ENCODE peak calls at places on chromosomes 11 and 22, in six cellular contexts. I is AG09319, V is choroid plexus epithelial cell, C is heart left ventricle, A is K562, P is nephron progenitor cell. L is an unnamed sample.

GRCh38 chr11:9738126-9738525 is 74.2 kb downstream of the SWAP70 start:
- DNase-seq in A (no peak), I (no peak), C (no peak), P (no peak), V (peak; percentile 42), L (no peak)

GRCh38 chr11:62841361-62842170 is 2.2 kb upstream of the WDR74 start:
- DNase-seq in V (peak; percentile 100), A (peak; percentile 83), C (peak; percentile 75), P (peak; percentile 81), I (peak; percentile 99), L (peak; percentile 81)

GRCh38 chr11:66020618-66021357 is 5.5 kb downstream of the CATSPER1 start:
- DNase-seq in A (peak; percentile 60), V (peak; percentile 47), C (peak; percentile 75), I (no peak), P (no peak), L (no peak)

GRCh38 chr11:116193321-116194114 is 579.3 kb downstream of the BUD13 start:
- DNase-seq in C (no peak), I (peak; percentile 10), V (peak; percentile 50), A (no peak), P (peak; percentile 65), L (peak; percentile 45)

GRCh38 chr11:128913806-128914205 is 22.6 kb downstream of the KCNJ5 start:
- DNase-seq in A (no peak), I (no peak), C (no peak), V (no peak), P (no peak), L (no peak)

GRCh38 chr11:26743622-26744021 is 21.8 kb upstream of the SLC5A12 start:
- DNase-seq in C (no peak), A (no peak), P (no peak), V (no peak), I (no peak), L (no peak)

GRCh38 chr11:32527776-32528175 is 55.9 kb upstream of the EIF3M start:
- DNase-seq in I (no peak), A (no peak), P (no peak), C (no peak), V (no peak), L (no peak)

GRCh38 chr11:63837027-63837688 is 1.8 kb upstream of the MARK2 start:
- DNase-seq in P (peak; percentile 75), I (peak; percentile 44), C (no peak), V (peak; percentile 83), A (peak; percentile 71), L (peak; percentile 74)

GRCh38 chr11:77207019-77207485 is 79.0 kb downstream of the MYO7A start:
- DNase-seq in V (no peak), A (no peak), C (no peak), P (no peak), I (no peak), L (peak; percentile 2)

GRCh38 chr11:10455637-10456487 is 798 bp downstream of the AMPD3 start:
- DNase-seq in I (no peak), A (peak; percentile 64), V (peak; percentile 80), C (peak; percentile 71), P (peak; percentile 30), L (peak; percentile 40)

GRCh38 chr11:10398525-10398924 is 56.5 kb upstream of the AMPD3 start:
- DNase-seq in A (no peak), P (no peak), V (no peak), C (no peak), I (no peak), L (no peak)

GRCh38 chr11:393219-394033 is 583 bp upstream of the PKP3 start:
- DNase-seq in V (peak; percentile 70), P (no peak), A (peak; percentile 86), C (no peak), I (peak; percentile 37), L (no peak)

GRCh38 chr11:11069741-11070550 is 212.1 kb upstream of the ZBED5 start:
- DNase-seq in I (peak; percentile 3), V (no peak), P (peak; percentile 35), A (no peak), C (no peak), L (no peak)

GRCh38 chr22:31846161-31847115 is 92.6 kb downstream of the DEPDC5 start:
- DNase-seq in V (peak; percentile 83), I (no peak), C (no peak), P (no peak), A (peak; percentile 28), L (no peak)

GRCh38 chr22:19565921-19566598 is 41.9 kb upstream of the CLDN5 start:
- DNase-seq in A (peak; percentile 24), V (no peak), I (no peak), C (no peak), P (no peak), L (no peak)

GRCh38 chr22:42101186-42101585 is 10.6 kb upstream of the NDUFA6 start:
- DNase-seq in V (peak; percentile 17), I (no peak), C (no peak), A (no peak), P (no peak), L (no peak)

GRCh38 chr11:130602700-130603584 is 154.5 kb downstream of the ADAMTS15 start:
- DNase-seq in V (no peak), P (no peak), I (no peak), C (no peak), A (no peak), L (no peak)

GRCh38 chr22:35684732-35685131 is 32.9 kb upstream of the APOL5 start:
- DNase-seq in A (no peak), P (no peak), I (no peak), C (no peak), V (no peak), L (no peak)

GRCh38 chr11:72623052-72623451 is 51.2 kb downstream of the PDE2A start:
- DNase-seq in P (no peak), V (no peak), A (no peak), I (no peak), C (no peak), L (no peak)

GRCh38 chr22:47596176-47596690 is 833.8 kb downstream of the TBC1D22A start:
- DNase-seq in I (no peak), C (no peak), P (no peak), A (no peak), V (no peak), L (no peak)

GRCh38 chr11:63871962-63872832 is 33.3 kb downstream of the MARK2 start:
- DNase-seq in A (peak; percentile 85), C (peak; percentile 76), P (peak; percentile 67), V (peak; percentile 86), I (peak; percentile 70), L (peak; percentile 44)

GRCh38 chr11:8192896-8193209 is 24.0 kb upstream of the RIC3 start:
- DNase-seq in P (no peak), C (no peak), A (no peak), I (no peak), V (no peak), L (no peak)

GRCh38 chr11:95289378-95289777 is 58.4 kb upstream of the SESN3 start:
- DNase-seq in I (no peak), A (no peak), V (no peak), P (no peak), C (no peak), L (no peak)

GRCh38 chr22:20234760-20235452 is 33.2 kb downstream of the RTN4R start:
- DNase-seq in P (peak; percentile 58), A (no peak), I (no peak), V (no peak), C (no peak), L (no peak)

GRCh38 chr22:45318558-45319318 is 9.0 kb downstream of the FAM118A start:
- DNase-seq in C (peak; percentile 23), P (no peak), I (no peak), V (peak; percentile 72), A (no peak), L (no peak)

GRCh38 chr11:62004473-62004872 is 37.0 kb upstream of the FTH1 start:
- DNase-seq in I (peak; percentile 55), P (no peak), A (no peak), C (no peak), V (peak; percentile 93), L (no peak)

GRCh38 chr11:6647282-6647679 is 8.3 kb downstream of the DCHS1 start:
- DNase-seq in A (no peak), I (no peak), P (no peak), V (peak; percentile 45), C (peak; percentile 62), L (no peak)

GRCh38 chr22:37925767-37926166 is 19.7 kb downstream of the MICALL1 start:
- DNase-seq in V (no peak), P (no peak), A (no peak), I (no peak), C (no peak), L (no peak)

GRCh38 chr11:2741377-2742131 is 41.8 kb upstream of the KCNQ1OT1 start:
- DNase-seq in C (peak; percentile 53), P (peak; percentile 4), A (peak; percentile 39), I (peak; percentile 20), V (peak; percentile 94), L (no peak)

GRCh38 chr11:119592642-119593041 is 136.4 kb downstream of the NECTIN1 start:
- DNase-seq in I (no peak), V (no peak), P (no peak), A (no peak), C (no peak), L (no peak)

GRCh38 chr22:46499798-46500174 is 37.6 kb downstream of the CELSR1 start:
- DNase-seq in I (no peak), A (no peak), C (no peak), P (peak; percentile 41), V (no peak), L (no peak)

GRCh38 chr11:8906629-8907028 is 4.4 kb upstream of the AKIP1 start:
- DNase-seq in A (no peak), V (peak; percentile 72), P (no peak), C (no peak), I (no peak), L (no peak)

GRCh38 chr11:64974124-64974523 is 2.2 kb upstream of the MAJIN start:
- DNase-seq in P (no peak), I (no peak), C (no peak), V (no peak), A (no peak), L (no peak)

GRCh38 chr22:33871935-33872334 is 48.3 kb downstream of the LARGE1 start:
- DNase-seq in C (no peak), I (no peak), P (no peak), A (no peak), V (no peak), L (no peak)
- TF ChIP-seq CTCF in C (no peak), I (no peak), P (no peak), A (no peak), V (no peak), L (no peak)

GRCh38 chr11:121711900-121712424 is 259.2 kb upstream of the SORL1-AS1 start:
- DNase-seq in P (no peak), C (no peak), V (no peak), A (no peak), I (no peak), L (no peak)
- TF ChIP-seq CTCF in P (no peak), C (no peak), V (no peak), A (no peak), I (no peak), L (no peak)

DNA sequence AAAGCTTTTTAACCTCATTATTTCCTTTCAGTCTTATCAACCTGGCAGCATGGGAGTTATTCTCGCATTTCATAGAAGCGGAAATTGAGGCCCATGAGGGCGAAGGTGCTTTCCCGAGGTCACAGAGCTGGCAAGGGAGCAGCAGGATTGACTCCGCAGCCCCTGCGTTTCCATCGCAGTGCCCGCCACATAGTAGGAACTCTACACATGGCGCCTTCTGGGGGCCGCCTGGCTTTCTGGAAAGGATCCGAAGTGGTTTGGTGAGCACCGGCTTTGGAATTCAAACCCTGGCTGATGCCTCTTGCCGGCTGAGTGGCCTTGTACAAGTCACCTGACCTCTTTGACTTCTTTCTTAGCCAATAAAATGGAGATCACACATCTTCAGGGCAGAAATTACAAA is 93.4 kb downstream of the CEP164 start:
- DNase-seq in C (no peak), I (no peak), A (no peak), P (no peak), V (no peak), L (no peak)
- TF ChIP-seq CTCF in C (no peak), I (no peak), A (no peak), P (no peak), V (no peak), L (no peak)

GRCh38 chr11:131694526-131695424 is 324.4 kb downstream of the NTM start:
- DNase-seq in V (peak; percentile 86), C (peak; percentile 89), I (peak; percentile 39), A (peak; percentile 78), P (peak; percentile 94), L (peak; percentile 95)
- TF ChIP-seq CTCF in V (peak; percentile 93), C (peak; percentile 83), I (peak; percentile 95), A (peak; percentile 95), P (peak; percentile 98), L (peak; percentile 100)